ENCODE peak calls at places on chromosomes 13 and 19, in six cellular contexts. H, L, I, P, D and K are unnamed samples. For H3K9me3, the result is how much of the 10 kb centered on the place peaks cover.

GRCh38 chr19:47100290-47100689 is 13.3 kb downstream of the ZC3H4 start:
- DNase-seq in H (peak), L (peak), I (no peak), P (no peak), D (no peak), K (no peak)

GRCh38 chr13:91346848-91347211 is 657 bp upstream of the MIR17HG start:
- DNase-seq in H (peak), L (no peak), I (no peak), P (no peak), D (peak), K (no peak)

GRCh38 chr19:3538965-3539742 is at the start of gene TEKTIP1:
- DNase-seq in H (no peak), L (no peak), I (no peak), P (no peak), D (no peak), K (no peak)

GRCh38 chr19:19817357-19817756 is 4.2 kb downstream of the ZNF506 start:
- DNase-seq in H (no peak), L (no peak), I (no peak), P (no peak), D (no peak), K (peak)

GRCh38 chr13:92054389-92054788 is 656.0 kb downstream of the GPC5 start:
- DNase-seq in H (no peak), L (no peak), I (no peak), P (no peak), D (no peak), K (no peak)

GRCh38 chr19:51441410-51442390 is 16.6 kb downstream of the SIGLEC8 start:
- DNase-seq in H (peak), L (no peak), I (no peak), P (no peak), D (no peak), K (peak)

GRCh38 chr19:29326849-29327840 is 114.2 kb upstream of the UQCRFS1 start:
- DNase-seq in H (no peak), L (no peak), I (no peak), P (no peak), D (no peak), K (no peak)

GRCh38 chr13:51786425-51787010 is 17.4 kb downstream of the DHRS12 start:
- DNase-seq in H (no peak), L (no peak), I (no peak), P (no peak), D (peak), K (no peak)

GRCh38 chr19:18278521-18279265 is 2.7 kb downstream of the JUND start:
- DNase-seq in H (peak), L (no peak), I (no peak), P (no peak), D (peak), K (no peak)

GRCh38 chr19:40610396-40611064 is 9.4 kb downstream of the LTBP4 start:
- DNase-seq in H (peak), L (peak), I (peak), P (peak), D (peak), K (peak)

GRCh38 chr13:48431987-48432615 is 19.2 kb upstream of the LPAR6 start:
- DNase-seq in H (no peak), L (no peak), I (no peak), P (no peak), D (no peak), K (no peak)

GRCh38 chr13:80677227-80677626 is 336.3 kb upstream of the SPRY2 start:
- DNase-seq in H (no peak), L (no peak), I (no peak), P (no peak), D (no peak), K (no peak)

DNA sequence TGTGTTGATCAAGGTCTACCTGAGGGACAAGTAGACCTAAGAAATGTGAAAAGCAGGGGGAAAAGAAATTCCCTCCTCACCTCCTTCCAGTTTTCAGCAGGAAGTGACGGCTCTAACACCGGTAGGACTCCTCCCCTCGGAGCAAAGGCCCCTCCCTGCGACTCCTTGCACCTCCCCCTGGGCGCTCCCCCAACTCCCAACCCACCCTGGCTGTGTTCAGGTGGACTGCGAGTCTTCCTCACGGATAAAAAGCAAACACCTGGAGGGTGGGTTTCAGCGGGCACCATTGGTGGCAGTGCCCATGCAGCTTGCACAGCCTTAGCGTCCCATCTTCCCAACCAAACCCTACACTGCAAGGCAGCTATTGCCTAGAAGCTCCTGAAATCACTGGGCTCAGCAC is 124.5 kb downstream of the COL4A1 start:
- DNase-seq in H (no peak), L (no peak), I (no peak), P (no peak), D (no peak), K (no peak)
- H3K9me3 ChIP-seq in H (under half), L (under half), I (under half), P (under half), D (under half), K (under half)

GRCh38 chr13:30352121-30352520 is 44.8 kb upstream of the KATNAL1 start:
- DNase-seq in H (no peak), L (no peak), I (no peak), P (no peak), D (no peak), K (no peak)
- H3K9me3 ChIP-seq in H (under half), L (under half), I (under half), P (under half), D (under half), K (under half)

DNA sequence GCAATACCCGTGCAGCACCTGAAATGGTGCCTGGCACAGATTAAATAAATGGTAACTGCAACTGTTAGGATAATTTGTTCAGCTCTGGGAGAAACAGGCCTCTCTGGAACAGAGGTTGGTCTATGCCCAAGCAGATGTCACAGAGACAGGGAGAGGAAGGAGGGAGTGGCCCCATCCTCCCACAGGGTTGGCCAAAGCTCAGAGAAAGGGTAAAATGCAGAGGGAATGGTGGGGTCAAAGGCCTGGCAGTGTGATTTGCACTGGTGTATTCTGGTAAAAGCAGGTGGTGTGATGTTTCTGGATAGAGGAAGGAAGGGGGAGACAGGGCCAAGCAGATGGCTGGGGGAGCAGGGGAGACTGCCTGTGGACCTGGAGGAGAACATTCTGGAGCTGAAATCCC is 9.4 kb downstream of the ZSCAN22 start:
- DNase-seq in H (no peak), L (no peak), I (no peak), P (no peak), D (no peak), K (no peak)
- H3K9me3 ChIP-seq in H (under half), L (under half), I (under half), P (under half), D (under half), K (under half)

DNA sequence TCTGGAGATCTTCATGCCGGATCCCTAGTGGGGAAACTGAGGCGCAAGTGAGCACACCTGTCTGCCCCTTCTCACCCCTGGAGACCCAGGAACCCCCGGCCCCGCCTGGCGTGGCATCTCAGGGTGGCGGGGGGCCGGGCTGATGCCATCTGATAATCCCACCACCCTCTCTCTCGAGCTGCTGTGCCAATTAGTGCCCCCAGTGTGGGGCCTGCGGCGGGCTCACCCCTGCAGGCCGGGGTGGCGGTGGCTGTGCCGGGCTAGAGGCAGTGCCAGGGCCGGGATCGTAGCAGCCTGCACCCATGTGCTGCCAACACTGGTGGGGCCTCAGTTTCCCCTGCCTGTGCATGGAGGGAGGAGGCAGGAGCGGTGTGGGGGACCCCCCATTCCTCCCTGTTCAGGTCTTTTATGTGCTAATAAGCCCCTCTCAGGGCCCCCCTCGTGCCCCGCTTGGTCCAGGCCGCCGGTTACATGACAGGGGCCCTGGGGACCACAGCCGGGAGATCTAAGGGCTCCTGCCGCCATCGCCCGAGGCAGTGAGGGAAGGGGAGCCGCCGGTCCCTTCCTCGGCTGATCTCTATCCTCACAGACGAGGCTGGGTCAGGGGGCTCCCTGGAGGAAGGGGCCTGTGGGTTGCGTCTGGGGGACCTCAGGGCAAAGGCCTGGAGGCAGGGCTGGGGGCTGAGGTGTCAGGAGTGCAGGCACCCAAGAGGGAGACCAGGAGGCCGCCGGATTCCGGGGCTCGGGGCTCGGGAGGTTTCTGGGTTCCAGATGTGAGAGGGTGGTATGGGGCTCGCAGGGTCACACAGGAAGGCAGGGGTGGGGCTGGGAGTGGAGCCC is 8.3 kb downstream of the EFNA2 start:
- DNase-seq in H (no peak), L (no peak), I (no peak), P (no peak), D (no peak), K (no peak)
- H3K9me3 ChIP-seq in H (under half), L (under half), I (under half), P (under half), D (under half), K (under half)

DNA sequence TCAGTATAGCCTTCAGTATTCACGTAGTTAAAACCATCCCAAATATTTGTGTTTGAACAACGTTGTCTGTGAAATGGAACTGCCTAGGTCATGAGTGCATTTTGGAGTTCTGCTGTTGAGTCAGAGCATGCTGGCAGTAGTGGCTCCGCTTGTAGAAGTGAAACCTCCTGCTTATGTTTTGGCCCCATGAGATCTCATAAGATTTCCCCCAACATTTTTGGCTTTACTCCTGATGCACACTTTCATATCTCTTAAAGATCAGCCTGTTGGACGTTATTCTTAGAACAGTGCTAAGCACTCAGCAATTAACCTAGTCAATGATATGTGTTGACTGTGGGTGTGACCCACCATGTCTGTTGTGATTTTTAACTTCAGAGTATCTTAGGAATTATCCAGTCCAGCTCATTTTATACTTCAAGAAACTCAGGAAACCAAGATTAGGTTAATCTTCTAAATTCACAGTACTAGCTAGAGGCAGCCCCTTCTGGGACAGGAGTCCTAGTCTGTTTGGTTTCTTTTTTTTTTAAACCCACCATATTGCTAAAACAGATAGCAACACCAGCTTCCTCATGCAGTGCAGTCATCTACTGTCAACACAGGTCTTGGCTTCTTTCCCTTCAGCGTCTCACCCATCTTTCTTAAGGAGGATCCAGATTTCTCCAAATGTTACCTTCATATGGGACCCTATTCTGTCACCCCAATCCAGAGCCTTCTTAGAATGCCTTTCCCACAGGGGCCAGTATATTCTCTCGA is 26.2 kb downstream of the RAP2A start:
- DNase-seq in H (no peak), L (no peak), I (no peak), P (no peak), D (no peak), K (no peak)
- H3K9me3 ChIP-seq in H (under half), L (under half), I (under half), P (under half), D (under half), K (under half)

DNA sequence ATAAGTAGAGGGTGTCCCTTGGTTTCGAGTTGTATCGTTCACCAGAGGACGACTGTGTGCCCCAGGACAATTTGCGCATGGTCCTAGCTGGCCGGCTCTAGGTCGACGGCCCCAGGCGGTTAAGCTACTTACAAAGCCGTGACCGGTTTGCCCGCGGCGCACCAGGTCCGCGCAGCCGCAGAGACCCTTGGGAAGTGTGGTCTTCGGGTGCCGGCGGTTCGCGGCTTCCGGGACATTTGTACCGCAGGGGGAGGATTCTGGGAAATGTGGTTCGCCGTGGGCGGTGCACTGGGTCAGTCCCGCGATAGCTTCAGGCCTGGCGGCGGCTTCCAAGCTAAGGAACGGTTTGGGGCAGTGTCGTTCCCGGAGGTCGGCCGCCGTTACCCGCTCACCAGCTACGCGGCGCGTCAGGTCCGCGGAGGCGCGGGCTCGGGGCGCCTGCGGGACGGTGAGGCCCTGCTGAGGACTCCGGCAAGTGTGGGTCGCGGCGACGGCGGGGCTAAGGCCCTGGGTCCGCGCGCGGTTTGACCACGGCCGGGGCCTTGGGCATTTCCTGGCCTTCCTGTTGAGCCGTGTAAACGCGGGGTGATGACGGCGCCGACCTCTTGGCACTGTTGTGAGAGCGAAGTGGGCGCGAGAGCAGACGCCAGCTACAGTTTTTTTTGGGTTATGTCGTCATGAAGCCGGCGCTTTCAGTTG is at the start of gene ZNF302:
- DNase-seq in H (peak), L (peak), I (peak), P (peak), D (peak), K (peak)
- H3K9me3 ChIP-seq in H (under half), L (under half), I (under half), P (under half), D (under half), K (under half)